ENCODE peak calls at places on chromosomes 16 and 17, in eight cellular contexts. N is activated CD8-positive, alpha-beta T cell treated with anti-CD3 and anti-CD28 coated beads, Interleukin-2, amount 10 ng/mL, durations not matched to agents 7 days and 5 days; L is body of pancreas; U is HFFc6; Z is HTR-8/SVneo; J is GM23338; V is NCI-H2171 treated with DMSO at 0.1 percent for 48 hours; Y is left colon. S is an unnamed sample.
A peak's percentile ranks its signal among the peaks of the same experiment; 100 is the strongest.

GRCh38 chr17:71360301-71360700 is 760.5 kb upstream of the SOX9 start:
- DNase-seq in N (no peak), L (no peak), U (no peak), Z (no peak), J (no peak), V (no peak), Y (no peak), S (no peak)

GRCh38 chr16:56450275-56450889 is 750 bp downstream of the NUDT21 start:
- DNase-seq in N (no peak), L (no peak), U (peak; percentile 6), Z (no peak), J (peak; percentile 43), V (peak; percentile 7), Y (no peak), S (no peak)

GRCh38 chr17:76498886-76499667 is 2.1 kb downstream of the RHBDF2 start:
- DNase-seq in N (no peak), L (peak; percentile 39), U (no peak), Z (no peak), J (no peak), V (no peak), Y (no peak), S (peak; percentile 53)

GRCh38 chr17:352421-353212 is at the start of gene RPH3AL:
- DNase-seq in N (no peak), L (peak; percentile 95), U (no peak), Z (no peak), J (peak; percentile 51), V (peak; percentile 84), Y (peak; percentile 79), S (peak; percentile 75)

GRCh38 chr16:87918866-87919680 is 17.3 kb downstream of the CA5A start:
- DNase-seq in N (no peak), L (no peak), U (no peak), Z (no peak), J (no peak), V (no peak), Y (no peak), S (no peak)

GRCh38 chr17:64063766-64064224 is 43.4 kb upstream of the ICAM2 start:
- DNase-seq in N (peak; percentile 71), L (peak; percentile 87), U (no peak), Z (peak; percentile 53), J (peak; percentile 86), V (no peak), Y (peak; percentile 86), S (no peak)

GRCh38 chr17:6574689-6575595 is 18.6 kb upstream of the PITPNM3 start:
- DNase-seq in N (peak; percentile 59), L (no peak), U (peak; percentile 71), Z (no peak), J (no peak), V (no peak), Y (peak; percentile 31), S (peak; percentile 14)

GRCh38 chr16:3589001-3589400 is 11.8 kb upstream of the NLRC3 start:
- DNase-seq in N (no peak), L (no peak), U (no peak), Z (no peak), J (no peak), V (no peak), Y (no peak), S (no peak)

GRCh38 chr16:11118479-11118878 is 137.5 kb downstream of the SOCS1 start:
- DNase-seq in N (no peak), L (no peak), U (peak; percentile 36), Z (no peak), J (no peak), V (no peak), Y (no peak), S (no peak)

GRCh38 chr17:76869209-76869877 is 1.1 kb downstream of the MGAT5B start:
- DNase-seq in N (no peak), L (no peak), U (no peak), Z (no peak), J (peak; percentile 66), V (no peak), Y (no peak), S (no peak)

GRCh38 chr16:25256821-25257503 is 683 bp downstream of the ZKSCAN2 start:
- DNase-seq in N (peak; percentile 34), L (peak; percentile 13), U (no peak), Z (peak; percentile 17), J (peak; percentile 53), V (peak; percentile 63), Y (peak; percentile 32), S (no peak)

GRCh38 chr17:27207073-27207511 is 86.8 kb upstream of the WSB1 start:
- DNase-seq in N (no peak), L (no peak), U (peak; percentile 68), Z (peak; percentile 30), J (no peak), V (no peak), Y (no peak), S (peak; percentile 34)

GRCh38 chr16:67456383-67457140 is 24.4 kb downstream of the ATP6V0D1 start:
- DNase-seq in N (no peak), L (peak; percentile 80), U (peak; percentile 46), Z (no peak), J (peak; percentile 74), V (no peak), Y (peak; percentile 76), S (no peak)

GRCh38 chr17:28917029-28917428 is 14.2 kb upstream of the DHRS13 start:
- DNase-seq in N (no peak), L (no peak), U (no peak), Z (no peak), J (no peak), V (no peak), Y (no peak), S (no peak)

GRCh38 chr16:56428087-56428486 is 2.7 kb upstream of the AMFR start:
- DNase-seq in N (no peak), L (no peak), U (no peak), Z (no peak), J (no peak), V (no peak), Y (no peak), S (no peak)

GRCh38 chr17:72498671-72499210 is 377.9 kb downstream of the SOX9 start:
- DNase-seq in N (no peak), L (peak; percentile 54), U (no peak), Z (no peak), J (no peak), V (peak; percentile 80), Y (no peak), S (no peak)